ENCODE peak calls at places on chromosomes 12 and 14, in five cellular contexts. G is GM12878, H is K562, V is HepG2, Q is SK-N-SH. N is an unnamed sample.

GRCh38 chr12:109112720-109113465 is 3.5 kb upstream of the ACACB start:
- DNase-seq in G (no peak), H (no peak), V (peak), Q (no peak), N (no peak)

GRCh38 chr12:118025168-118025567 is 8.7 kb downstream of the RFC5 start:
- DNase-seq in G (no peak), H (no peak), V (no peak), Q (no peak), N (no peak)

GRCh38 chr12:127083028-127083949 is 1183.7 kb upstream of the TMEM132C start:
- DNase-seq in G (peak), H (peak), V (peak), Q (peak), N (no peak)

GRCh38 chr12:108313609-108314331 is 25.3 kb downstream of the CMKLR1 start:
- DNase-seq in G (no peak), H (peak), V (peak), Q (peak), N (no peak)

GRCh38 chr14:65709576-65709975 is 297.0 kb downstream of the FUT8 start:
- DNase-seq in G (no peak), H (no peak), V (no peak), Q (no peak), N (no peak)

GRCh38 chr12:108375986-108376663 is 37.0 kb upstream of the CMKLR1 start:
- DNase-seq in G (no peak), H (no peak), V (no peak), Q (no peak), N (no peak)

GRCh38 chr14:79712302-79712950 is 498.9 kb downstream of the DIO2 start:
- DNase-seq in G (no peak), H (no peak), V (no peak), Q (no peak), N (no peak)

GRCh38 chr12:25558566-25558965 is 5.5 kb upstream of the LMNTD1 start:
- DNase-seq in G (no peak), H (no peak), V (no peak), Q (no peak), N (no peak)

DNA sequence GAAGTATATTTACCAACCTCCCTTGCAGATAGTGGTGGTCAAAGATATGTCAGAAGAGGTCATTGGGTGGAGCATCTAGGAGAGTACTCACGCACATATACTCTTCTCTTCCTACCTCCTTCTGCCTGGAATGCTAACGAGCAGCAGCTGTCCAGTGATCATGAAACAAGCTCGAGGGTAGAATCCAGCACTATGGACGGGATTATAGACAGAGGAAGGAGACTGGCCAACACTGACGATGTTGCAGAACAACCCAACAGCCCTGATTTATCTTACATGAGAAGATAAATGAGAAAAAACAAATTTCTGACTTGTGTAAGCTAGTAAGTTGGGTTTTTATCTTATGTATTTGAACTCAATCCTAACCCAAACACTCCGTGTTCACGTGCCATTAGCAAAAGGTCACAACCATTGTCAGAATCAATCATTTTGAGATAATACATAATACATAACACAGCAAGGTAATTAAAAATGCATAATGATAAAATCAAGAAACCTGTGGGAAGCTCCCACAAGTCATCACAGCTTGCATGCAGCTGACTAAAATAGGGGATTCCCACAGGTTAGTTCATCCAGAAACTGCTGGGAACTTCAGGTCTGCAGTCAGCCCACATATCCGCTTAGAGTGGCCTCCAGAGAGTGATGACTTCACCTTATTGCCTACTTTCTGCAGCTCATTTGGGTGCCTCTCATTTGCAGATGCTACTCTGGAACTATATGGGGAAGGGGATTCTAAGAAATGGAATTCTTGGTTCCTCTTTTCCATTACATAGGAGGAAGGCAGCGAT is 36.3 kb upstream of the STK38L start:
- DNase-seq in G (peak), H (no peak), V (no peak), Q (no peak), N (no peak)
- TF ChIP-seq FOXM1 in G (peak), H (no peak), V (no peak), Q (no peak), N (no peak)

GRCh38 chr14:78005325-78005724 is 164.8 kb upstream of the NRXN3 start:
- DNase-seq in G (peak), H (peak), V (no peak), Q (no peak), N (no peak)
- TF ChIP-seq FOXM1 in G (peak), H (no peak), V (no peak), Q (no peak), N (no peak)

DNA sequence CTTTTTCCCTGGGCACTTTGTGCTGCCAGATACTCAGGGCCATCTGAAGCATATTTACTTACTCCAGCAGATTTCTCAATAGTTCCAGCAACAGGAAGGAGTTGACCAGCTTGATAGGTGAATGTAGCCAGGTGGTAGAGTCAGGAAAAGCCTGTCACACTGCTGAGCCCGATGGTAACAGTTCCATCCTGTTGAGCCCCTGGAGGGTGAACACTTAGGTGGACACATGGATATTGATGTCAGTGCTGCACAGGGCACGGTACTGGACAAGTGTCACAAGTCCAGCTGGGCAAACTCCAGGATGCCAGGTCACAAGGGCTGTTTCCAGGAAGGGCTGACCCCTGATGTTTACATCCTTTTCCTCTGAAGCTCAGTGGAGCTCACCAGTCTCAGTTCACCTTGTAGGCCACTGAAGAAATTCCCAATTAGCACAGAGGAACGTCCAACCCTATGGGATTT is 2.3 kb upstream of the SMOC1 start:
- DNase-seq in G (no peak), H (no peak), V (peak), Q (no peak), N (no peak)
- TF ChIP-seq FOXM1 in G (no peak), H (no peak), V (no peak), Q (no peak), N (no peak)

GRCh38 chr14:73785834-73786631 is 65.6 kb upstream of the PTGR2 start:
- DNase-seq in G (no peak), H (peak), V (peak), Q (peak), N (peak)

GRCh38 chr14:73785336-73785833 is 66.2 kb upstream of the PTGR2 start:
- DNase-seq in G (no peak), H (no peak), V (peak), Q (peak), N (peak)

GRCh38 chr14:73787760-73788508 is 63.7 kb upstream of the PTGR2 start:
- DNase-seq in G (no peak), H (no peak), V (no peak), Q (no peak), N (no peak)

GRCh38 chr14:73786942-73787759 is 64.5 kb upstream of the PTGR2 start:
- DNase-seq in G (no peak), H (peak), V (no peak), Q (peak), N (peak)

DNA sequence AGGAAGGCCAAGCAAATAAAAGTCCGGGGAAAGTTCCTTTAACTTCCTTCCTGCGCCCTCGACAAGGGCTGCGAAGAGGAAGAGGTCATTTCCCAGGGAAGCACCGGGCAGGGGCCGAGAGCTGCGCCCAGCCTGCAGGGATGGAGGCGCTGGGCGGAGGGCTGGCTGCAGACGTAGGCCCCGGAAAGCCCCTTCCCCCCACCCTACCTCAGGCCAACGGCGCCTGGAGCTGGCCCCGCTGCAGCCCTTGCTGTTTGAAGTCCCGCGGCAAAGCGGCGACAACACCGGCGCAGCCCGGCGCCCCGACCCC is 65.0 kb upstream of the PTGR2 start:
- DNase-seq in G (no peak), H (no peak), V (no peak), Q (peak), N (peak)
- TF ChIP-seq FOXM1 in G (no peak), H (no peak), V (no peak), Q (no peak), N (no peak)

GRCh38 chr12:29608581-29608980 is 111.1 kb upstream of the OVCH1 start:
- DNase-seq in G (no peak), H (no peak), V (no peak), Q (no peak), N (no peak)
- TF ChIP-seq FOXM1 in G (no peak), H (no peak), V (no peak), Q (no peak), N (no peak)

GRCh38 chr12:89135976-89136634 is 216.2 kb downstream of the DUSP6 start:
- DNase-seq in G (no peak), H (no peak), V (no peak), Q (no peak), N (no peak)

GRCh38 chr12:89140141-89140540 is 212.2 kb downstream of the DUSP6 start:
- DNase-seq in G (no peak), H (no peak), V (no peak), Q (no peak), N (no peak)

GRCh38 chr12:89140580-89141236 is 211.6 kb downstream of the DUSP6 start:
- DNase-seq in G (no peak), H (no peak), V (no peak), Q (no peak), N (no peak)

GRCh38 chr12:89134213-89134770 is 218.0 kb downstream of the DUSP6 start:
- DNase-seq in G (no peak), H (no peak), V (peak), Q (no peak), N (no peak)

DNA sequence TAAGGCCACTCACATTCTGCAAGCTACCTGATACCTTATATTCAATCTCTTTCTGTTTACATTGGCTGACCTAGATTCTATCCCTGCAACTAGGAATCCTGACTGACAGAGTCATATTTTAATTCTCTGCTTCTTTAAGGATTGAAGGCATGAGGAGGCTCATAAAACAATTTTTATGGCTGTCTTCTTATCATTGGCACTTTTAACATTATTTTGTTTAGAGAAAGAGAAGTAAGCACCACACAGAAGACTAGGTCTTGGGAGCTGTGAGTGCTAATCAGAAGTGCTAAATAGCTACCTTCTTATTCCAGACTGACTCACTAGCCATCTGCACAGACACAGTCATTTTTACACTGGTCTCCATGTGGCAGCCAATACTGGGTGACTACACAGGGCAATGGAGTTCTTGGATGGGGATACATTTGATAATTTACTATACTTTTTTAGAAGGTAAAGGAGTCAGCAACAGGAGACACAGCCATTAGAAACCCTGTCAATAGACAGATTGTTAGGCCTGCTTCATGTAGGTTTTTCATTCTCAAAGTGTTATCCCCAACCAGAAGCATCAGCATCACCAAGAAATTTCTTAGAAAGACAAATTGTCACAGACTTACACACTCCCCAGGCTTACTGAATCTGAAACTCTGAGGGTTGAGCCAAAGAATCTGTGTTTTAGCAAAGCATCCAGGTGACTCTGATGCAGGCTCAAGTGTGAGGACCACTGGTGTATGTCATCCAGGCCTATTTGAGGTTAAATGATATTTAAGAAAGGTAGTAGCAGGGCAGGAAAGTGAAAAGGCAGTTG is 214.1 kb downstream of the DUSP6 start:
- DNase-seq in G (no peak), H (no peak), V (no peak), Q (no peak), N (peak)
- TF ChIP-seq FOXM1 in G (no peak), H (no peak), V (no peak), Q (no peak), N (no peak)

GRCh38 chr12:70670948-70671347 is 33.7 kb upstream of the PTPRB start:
- DNase-seq in G (no peak), H (no peak), V (no peak), Q (no peak), N (no peak)
- TF ChIP-seq FOXM1 in G (no peak), H (no peak), V (no peak), Q (no peak), N (no peak)

GRCh38 chr14:99574099-99574880 is 29.7 kb downstream of the CCDC85C start:
- DNase-seq in G (no peak), H (no peak), V (peak), Q (peak), N (peak)
- TF ChIP-seq FOXM1 in G (no peak), H (no peak), V (no peak), Q (no peak), N (no peak)

GRCh38 chr14:100442473-100443260 is 119.5 kb downstream of the SLC25A47 start:
- DNase-seq in G (no peak), H (no peak), V (no peak), Q (peak), N (no peak)
- TF ChIP-seq FOXM1 in G (no peak), H (no peak), V (no peak), Q (no peak), N (no peak)

GRCh38 chr14:55518391-55518790 is 61.6 kb upstream of the KTN1 start:
- DNase-seq in G (no peak), H (no peak), V (no peak), Q (no peak), N (no peak)
- TF ChIP-seq FOXM1 in G (no peak), H (no peak), V (no peak), Q (no peak), N (no peak)

N was measured in HEK293T.